ENCODE peak calls at places on chromosomes 1 and 21, in nine cellular contexts. L is A549, U is K562, Q is transverse colon, I is tibial nerve, K is SK-N-SH, O is ovary, M is suprapubic skin, E is H1. Y is an unnamed sample. For H3K4me1, the result is how much of the 10 kb centered on the place peaks cover.

GRCh38 chr1:8392522-8392921 is 74.6 kb downstream of the SLC45A1 start:
- DNase-seq in L (no peak), I (no peak), U (peak), O (peak), E (no peak), Q (no peak), K (peak), M (no peak), Y (no peak)

GRCh38 chr1:90835172-90835660 is 118.1 kb upstream of the BARHL2 start:
- DNase-seq in Q (no peak), L (no peak), I (no peak), M (no peak), E (peak), O (no peak), U (no peak), K (no peak), Y (no peak)

GRCh38 chr1:232009741-232010140 is 383.2 kb downstream of the DISC1 start:
- DNase-seq in M (no peak), Q (no peak), K (no peak), I (no peak), L (no peak), U (no peak), E (no peak), O (no peak), Y (no peak)

GRCh38 chr21:14046401-14046800 is 164.4 kb downstream of the LIPI start:
- DNase-seq in U (no peak), Q (no peak), K (no peak), E (no peak), M (no peak), I (no peak), L (no peak), O (no peak), Y (no peak)

GRCh38 chr1:1313500-1314236 is 5.3 kb downstream of the PUSL1 start:
- DNase-seq in O (no peak), K (no peak), M (no peak), U (no peak), I (no peak), E (no peak), Q (no peak), L (no peak), Y (no peak)

GRCh38 chr1:32626176-32626575 is 24.2 kb downstream of the ZBTB8OS start:
- DNase-seq in U (no peak), K (no peak), L (no peak), M (no peak), E (no peak), I (no peak), O (no peak), Q (no peak), Y (no peak)

GRCh38 chr1:87325982-87326738 is 2.5 kb upstream of the LMO4 start:
- DNase-seq in Q (peak), K (peak), L (peak), O (no peak), M (no peak), U (peak), E (peak), I (no peak), Y (peak)

GRCh38 chr1:28640766-28641165 is 2.1 kb downstream of the TAF12 start:
- DNase-seq in Q (no peak), L (peak), E (no peak), I (no peak), U (peak), O (no peak), M (no peak), K (no peak), Y (no peak)

GRCh38 chr1:10186453-10187319 is 23.7 kb upstream of the KIF1B start:
- DNase-seq in Q (no peak), O (no peak), M (no peak), U (no peak), L (no peak), K (no peak), E (no peak), I (no peak), Y (no peak)

GRCh38 chr1:58898739-58899580 is 115.1 kb upstream of the JUN start:
- DNase-seq in L (no peak), E (no peak), O (peak), K (peak), M (no peak), U (peak), Q (peak), I (no peak), Y (no peak)

GRCh38 chr1:207418336-207418735 is 35.8 kb upstream of the CR2 start:
- DNase-seq in L (no peak), K (no peak), I (no peak), M (no peak), U (no peak), Q (no peak), O (no peak), E (no peak), Y (no peak)

GRCh38 chr1:153768316-153769126 is 6.7 kb upstream of the SLC27A3 start:
- DNase-seq in U (no peak), K (no peak), I (no peak), O (no peak), Q (peak), M (no peak), E (no peak), L (no peak), Y (peak)
- TF ChIP-seq EP300 in U (no peak), K (no peak), I (no peak), O (no peak), Q (no peak), M (no peak), E (no peak), L (no peak), Y (no peak)

GRCh38 chr1:162145966-162146696 is 76.6 kb downstream of the NOS1AP start:
- DNase-seq in M (no peak), U (no peak), E (no peak), Q (no peak), O (no peak), K (no peak), L (no peak), I (no peak), Y (no peak)
- H3K4me1 ChIP-seq in M (under half), U (under half), E (under half), Q (under half), O (under half), K (under half), L (under half), I (under half), Y (under half)

DNA sequence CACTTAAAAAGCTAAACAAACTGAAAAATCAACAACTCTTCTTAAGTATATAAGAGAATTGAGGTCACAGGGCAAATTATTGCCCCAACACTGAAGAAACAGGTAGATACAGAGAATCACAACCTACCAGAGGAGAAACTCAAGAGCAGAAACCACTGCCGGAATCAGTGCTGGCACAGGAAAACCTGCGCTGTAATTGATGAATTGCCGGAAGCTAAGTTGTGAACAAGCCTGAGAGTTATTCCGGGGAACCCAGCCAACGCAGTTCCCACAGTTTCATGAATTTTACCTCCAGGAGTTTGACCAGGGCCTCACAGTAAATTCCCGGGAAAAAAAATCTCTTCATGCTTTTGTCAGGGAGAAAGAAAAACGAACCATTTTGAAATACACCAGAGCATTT is 657.1 kb upstream of the BRINP3 start:
- DNase-seq in M (no peak), L (no peak), U (no peak), K (no peak), Q (no peak), O (no peak), E (no peak), I (no peak), Y (no peak)
- TF ChIP-seq EP300 in M (no peak), L (no peak), U (no peak), K (no peak), Q (no peak), O (no peak), E (no peak), I (no peak), Y (no peak)

GRCh38 chr1:77833521-77834100 is 54.2 kb downstream of the MIGA1 start:
- DNase-seq in O (no peak), K (no peak), Q (no peak), E (no peak), M (no peak), U (peak), I (no peak), L (no peak), Y (no peak)
- H3K4me1 ChIP-seq in O (under half), K (under half), Q (under half), E (under half), M (under half), U (under half), I (under half), L (under half), Y (under half)

GRCh38 chr1:117656202-117656641 is 50.4 kb downstream of the TENT5C start:
- DNase-seq in E (no peak), I (no peak), O (no peak), Q (peak), U (peak), M (no peak), K (no peak), L (no peak), Y (peak)
- TF ChIP-seq EP300 in E (no peak), I (no peak), O (no peak), Q (no peak), U (peak), M (no peak), K (no peak), L (no peak), Y (no peak)